ENCODE peak calls at places on chromosomes 4 and X, in seven cellular contexts. O is AG04449; G is stimulated activated CD8-positive, alpha-beta memory T cell treated with anti-CD3 and anti-CD28 coated beads, Interleukin-7, amount 100 ng/mL, for 1 hour; D is HCEC 1CT; C is T-helper 2 cell; J is frontal cortex; V is heart left ventricle. Y is an unnamed sample.

GRCh38 chr4:183029365-183029764 is 69.7 kb upstream of the WWC2 start:
- DNase-seq in O (no peak), G (no peak), D (no peak), C (no peak), J (no peak), V (no peak), Y (no peak)

GRCh38 chr4:12645732-12646131 is 838.4 kb downstream of the RAB28 start:
- DNase-seq in O (no peak), G (no peak), D (no peak), C (no peak), J (no peak), V (no peak), Y (no peak)

GRCh38 chrX:427812-428725 is 41.4 kb upstream of the PPP2R3B start:
- DNase-seq in O (no peak), G (no peak), D (no peak), C (no peak), J (no peak), V (no peak), Y (no peak)

GRCh38 chr4:24966076-24966475 is 53.2 kb upstream of the CCDC149 start:
- DNase-seq in O (no peak), G (no peak), D (no peak), C (no peak), J (no peak), V (no peak), Y (no peak)

GRCh38 chrX:2360731-2361130 is 140.0 kb downstream of the DHRSX start:
- DNase-seq in O (no peak), G (no peak), D (no peak), C (no peak), J (no peak), V (no peak), Y (no peak)

GRCh38 chr4:3869661-3870566 is 103.7 kb downstream of the ADRA2C start:
- DNase-seq in O (no peak), G (no peak), D (no peak), C (no peak), J (no peak), V (no peak), Y (no peak)

GRCh38 chrX:106401965-106402559 is 209.7 kb upstream of the RADX start:
- DNase-seq in O (no peak), G (no peak), D (no peak), C (no peak), J (no peak), V (no peak), Y (no peak)

GRCh38 chr4:93646225-93646930 is 182.2 kb upstream of the ATOH1 start:
- DNase-seq in O (no peak), G (no peak), D (peak; percentile 13), C (no peak), J (no peak), V (no peak), Y (no peak)

GRCh38 chrX:125193921-125194320 is 125.8 kb upstream of the TEX13C start:
- DNase-seq in O (no peak), G (no peak), D (no peak), C (no peak), J (no peak), V (no peak), Y (no peak)

GRCh38 chr4:8818063-8818881 is 53.4 kb downstream of the HMX1 start:
- DNase-seq in O (no peak), G (no peak), D (no peak), C (no peak), J (no peak), V (no peak), Y (no peak)

GRCh38 chrX:10904220-10904619 is 206.9 kb upstream of the HCCS start:
- DNase-seq in O (peak; percentile 19), G (no peak), D (peak; percentile 56), C (no peak), J (no peak), V (no peak), Y (no peak)

GRCh38 chr4:88481557-88481956 is 24.6 kb downstream of the HERC5 start:
- DNase-seq in O (no peak), G (no peak), D (no peak), C (no peak), J (no peak), V (no peak), Y (peak; percentile 10)